ENCODE peak calls at places on chromosomes 16 and 17, in eight cellular contexts. P is hepatic stellate cell, U is mesendoderm, C is body of pancreas, H is kidney tubule cell, T is NAMALWA, Z is lower lobe of right lung, Y is Kasumi-1. Q is an unnamed sample.

GRCh38 chr17:80252871-80253270 is 7.8 kb upstream of the RNF213 start:
- DNase-seq in P (no peak), U (peak), C (peak), H (peak), T (peak), Z (peak), Y (peak), Q (no peak)

GRCh38 chr17:82909322-82909904 is 69.6 kb upstream of the ZNF750 start:
- DNase-seq in P (no peak), U (no peak), C (peak), H (no peak), T (no peak), Z (no peak), Y (no peak), Q (no peak)

GRCh38 chr16:83781-84615 is 6.0 kb downstream of the MPG start:
- DNase-seq in P (peak), U (no peak), C (no peak), H (no peak), T (no peak), Z (no peak), Y (no peak), Q (peak)

GRCh38 chr16:81136331-81137011 is 40.3 kb upstream of the GCSH start:
- DNase-seq in P (no peak), U (no peak), C (no peak), H (no peak), T (no peak), Z (no peak), Y (no peak), Q (no peak)

GRCh38 chr16:71789136-71789535 is 19.5 kb downstream of the AP1G1 start:
- DNase-seq in P (no peak), U (no peak), C (no peak), H (no peak), T (no peak), Z (no peak), Y (no peak), Q (no peak)

GRCh38 chr16:51374346-51374745 is 223.3 kb upstream of the SALL1 start:
- DNase-seq in P (peak), U (no peak), C (no peak), H (peak), T (no peak), Z (no peak), Y (no peak), Q (peak)

GRCh38 chr16:87288753-87289362 is 28.3 kb downstream of the C16orf95 start:
- DNase-seq in P (no peak), U (no peak), C (no peak), H (no peak), T (no peak), Z (no peak), Y (no peak), Q (peak)

GRCh38 chr16:5738586-5738985 is 641.0 kb upstream of the EEF2KMT start:
- DNase-seq in P (no peak), U (peak), C (no peak), H (peak), T (no peak), Z (no peak), Y (no peak), Q (no peak)

GRCh38 chr16:24728891-24729242 is 584 bp upstream of the TNRC6A start:
- DNase-seq in P (no peak), U (no peak), C (no peak), H (no peak), T (peak), Z (no peak), Y (no peak), Q (no peak)

GRCh38 chr17:70185280-70185679 is 15.9 kb downstream of the KCNJ2 start:
- DNase-seq in P (no peak), U (no peak), C (no peak), H (no peak), T (no peak), Z (no peak), Y (no peak), Q (no peak)

GRCh38 chr17:79922798-79923197 is 83.6 kb upstream of the CBX4 start:
- DNase-seq in P (no peak), U (no peak), C (no peak), H (no peak), T (no peak), Z (no peak), Y (no peak), Q (no peak)

GRCh38 chr17:67476787-67477335 is 99.8 kb downstream of the PITPNC1 start:
- DNase-seq in P (no peak), U (no peak), C (no peak), H (no peak), T (no peak), Z (no peak), Y (no peak), Q (no peak)

GRCh38 chr16:9957433-9957832 is 224.8 kb downstream of the GRIN2A start:
- DNase-seq in P (no peak), U (no peak), C (no peak), H (no peak), T (no peak), Z (no peak), Y (no peak), Q (no peak)

GRCh38 chr17:77728871-77729270 is 229.6 kb upstream of the TNRC6C start:
- DNase-seq in P (no peak), U (no peak), C (no peak), H (no peak), T (no peak), Z (no peak), Y (no peak), Q (no peak)

GRCh38 chr16:85253127-85253941 is 141.1 kb upstream of the CIBAR2 start:
- DNase-seq in P (peak), U (peak), C (peak), H (peak), T (peak), Z (peak), Y (peak), Q (peak)